ENCODE peak calls at places on chromosomes 7 and 10, in seven cellular contexts. D is NT2/D1, U is H54, X is pons, A is GM19239, Y is hippocampal formation, H is ELF-1. T is an unnamed sample.

GRCh38 chr10:11825796-11826414 is 2.7 kb downstream of the PROSER2 start:
- DNase-seq in A (no peak), X (no peak), U (no peak), H (no peak), D (no peak), Y (no peak), T (no peak)

GRCh38 chr10:71255817-71256660 is 43.7 kb downstream of the UNC5B start:
- DNase-seq in Y (peak; percentile 17), A (no peak), X (no peak), D (no peak), H (peak; percentile 50), U (peak; percentile 81), T (no peak)

GRCh38 chr7:6640246-6640721 is 3.2 kb downstream of the ZNF316 start:
- DNase-seq in X (no peak), A (no peak), D (no peak), U (no peak), Y (no peak), H (peak; percentile 97), T (no peak)

GRCh38 chr7:126803990-126804389 is 448.8 kb downstream of the GRM8 start:
- DNase-seq in X (no peak), H (peak; percentile 18), U (no peak), A (no peak), Y (no peak), D (no peak), T (no peak)

GRCh38 chr10:78805176-78805575 is 263.6 kb upstream of the ZMIZ1 start:
- DNase-seq in X (no peak), H (peak; percentile 77), U (no peak), D (no peak), Y (no peak), A (no peak), T (no peak)

GRCh38 chr7:128735433-128735832 is 3.7 kb upstream of the CALU start:
- DNase-seq in A (no peak), X (no peak), U (no peak), Y (no peak), H (no peak), D (no peak), T (no peak)

GRCh38 chr10:56116684-56117083 is 244.4 kb downstream of the ZWINT start:
- DNase-seq in Y (no peak), U (no peak), H (no peak), A (no peak), X (no peak), D (no peak), T (no peak)

GRCh38 chr7:69597278-69598076 is 798 bp upstream of the AUTS2 start:
- DNase-seq in Y (no peak), D (no peak), A (peak; percentile 14), U (peak; percentile 48), H (peak; percentile 75), X (peak; percentile 40), T (no peak)

GRCh38 chr10:121058082-121058481 is 206.9 kb downstream of the WDR11 start:
- DNase-seq in U (no peak), X (no peak), D (no peak), A (no peak), H (no peak), Y (no peak), T (no peak)

GRCh38 chr10:7969623-7970022 is 84.9 kb upstream of the GATA3 start:
- DNase-seq in Y (no peak), U (no peak), X (no peak), D (no peak), H (peak; percentile 29), A (no peak), T (no peak)

GRCh38 chr7:80135306-80136104 is 874 bp downstream of the GNAI1 start:
- DNase-seq in H (peak; percentile 44), A (no peak), U (peak; percentile 24), Y (no peak), X (peak; percentile 57), D (peak; percentile 16), T (no peak)

GRCh38 chr7:29297194-29297890 is 102.8 kb downstream of the CHN2 start:
- DNase-seq in A (no peak), D (peak; percentile 57), X (no peak), H (no peak), U (no peak), Y (no peak), T (no peak)

GRCh38 chr10:43640603-43641002 is 8.1 kb downstream of the ZNF32 start:
- DNase-seq in U (no peak), A (no peak), X (no peak), H (no peak), Y (no peak), D (no peak), T (no peak)

GRCh38 chr10:59300386-59300785 is 62.0 kb downstream of the FAM13C start:
- DNase-seq in Y (no peak), H (no peak), D (no peak), A (no peak), U (no peak), X (no peak), T (no peak)

GRCh38 chr10:43262902-43263466 is 3.9 kb downstream of the RASGEF1A start:
- DNase-seq in Y (no peak), U (no peak), A (no peak), D (no peak), H (no peak), X (no peak), T (no peak)

T was measured in T-helper 17 cell.